ENCODE peak calls at places on chromosomes 12 and 14, in eight cellular contexts. One of them, this sample, is unnamed.

GRCh38 chr14:96683575-96684289 is 113.5 kb upstream of the VRK1 start:
- DNase-seq in caudate nucleus: no peak
- DNase-seq in stimulated activated naive B cell treated with anti-CD40 and anti-IgM and Interleukin-4, amounts not matched to agents 10 μg/mL and 1 μg/mL and 100 μg/mL, for 72 hours: no peak
- DNase-seq in GM03348: no peak
- DNase-seq in NCI-H748 treated with DMSO at 0.1 percent for 48 hours: no peak
- DNase-seq in SIG-M5: no peak
- DNase-seq in RPMI8226: no peak
- DNase-seq in astrocyte of the hippocampus: no peak
- DNase-seq in this sample: peak; percentile 72

GRCh38 chr14:95493503-95493902 is 22.9 kb downstream of the SYNE3 start:
- DNase-seq in RPMI8226: no peak
- DNase-seq in caudate nucleus: no peak
- DNase-seq in GM03348: no peak
- DNase-seq in SIG-M5: no peak
- DNase-seq in NCI-H748 treated with DMSO at 0.1 percent for 48 hours: no peak
- DNase-seq in astrocyte of the hippocampus: no peak
- DNase-seq in stimulated activated naive B cell treated with anti-CD40 and anti-IgM and Interleukin-4, amounts not matched to agents 10 μg/mL and 1 μg/mL and 100 μg/mL, for 72 hours: no peak
- DNase-seq in this sample: no peak

GRCh38 chr12:130026608-130027176 is 122.9 kb upstream of the TMEM132D start:
- DNase-seq in stimulated activated naive B cell treated with anti-CD40 and anti-IgM and Interleukin-4, amounts not matched to agents 10 μg/mL and 1 μg/mL and 100 μg/mL, for 72 hours: no peak
- DNase-seq in GM03348: no peak
- DNase-seq in RPMI8226: peak; percentile 53
- DNase-seq in caudate nucleus: no peak
- DNase-seq in SIG-M5: no peak
- DNase-seq in astrocyte of the hippocampus: peak; percentile 35
- DNase-seq in NCI-H748 treated with DMSO at 0.1 percent for 48 hours: peak; percentile 39
- DNase-seq in this sample: peak; percentile 68

GRCh38 chr12:112126000-112126431 is 656 bp downstream of the TRAFD1 start:
- DNase-seq in astrocyte of the hippocampus: no peak
- DNase-seq in RPMI8226: peak; percentile 12
- DNase-seq in GM03348: no peak
- DNase-seq in SIG-M5: no peak
- DNase-seq in stimulated activated naive B cell treated with anti-CD40 and anti-IgM and Interleukin-4, amounts not matched to agents 10 μg/mL and 1 μg/mL and 100 μg/mL, for 72 hours: no peak
- DNase-seq in NCI-H748 treated with DMSO at 0.1 percent for 48 hours: no peak
- DNase-seq in caudate nucleus: no peak
- DNase-seq in this sample: no peak

GRCh38 chr12:47744005-47744651 is 14.6 kb downstream of the RAPGEF3 start:
- DNase-seq in caudate nucleus: no peak
- DNase-seq in GM03348: no peak
- DNase-seq in SIG-M5: no peak
- DNase-seq in astrocyte of the hippocampus: no peak
- DNase-seq in stimulated activated naive B cell treated with anti-CD40 and anti-IgM and Interleukin-4, amounts not matched to agents 10 μg/mL and 1 μg/mL and 100 μg/mL, for 72 hours: no peak
- DNase-seq in RPMI8226: peak; percentile 76
- DNase-seq in NCI-H748 treated with DMSO at 0.1 percent for 48 hours: peak; percentile 55
- DNase-seq in this sample: no peak

GRCh38 chr14:65469903-65470302 is 57.4 kb downstream of the FUT8 start:
- DNase-seq in caudate nucleus: no peak
- DNase-seq in SIG-M5: no peak
- DNase-seq in NCI-H748 treated with DMSO at 0.1 percent for 48 hours: no peak
- DNase-seq in stimulated activated naive B cell treated with anti-CD40 and anti-IgM and Interleukin-4, amounts not matched to agents 10 μg/mL and 1 μg/mL and 100 μg/mL, for 72 hours: no peak
- DNase-seq in astrocyte of the hippocampus: no peak
- DNase-seq in RPMI8226: no peak
- DNase-seq in GM03348: no peak
- DNase-seq in this sample: no peak

GRCh38 chr14:68391292-68392014 is 401.4 kb downstream of the ZFP36L1 start:
- DNase-seq in caudate nucleus: no peak
- DNase-seq in GM03348: peak; percentile 62
- DNase-seq in SIG-M5: no peak
- DNase-seq in RPMI8226: no peak
- DNase-seq in astrocyte of the hippocampus: peak; percentile 86
- DNase-seq in stimulated activated naive B cell treated with anti-CD40 and anti-IgM and Interleukin-4, amounts not matched to agents 10 μg/mL and 1 μg/mL and 100 μg/mL, for 72 hours: no peak
- DNase-seq in NCI-H748 treated with DMSO at 0.1 percent for 48 hours: no peak
- DNase-seq in this sample: no peak

GRCh38 chr14:77316872-77317271 is 3.8 kb downstream of the POMT2 start:
- DNase-seq in stimulated activated naive B cell treated with anti-CD40 and anti-IgM and Interleukin-4, amounts not matched to agents 10 μg/mL and 1 μg/mL and 100 μg/mL, for 72 hours: no peak
- DNase-seq in caudate nucleus: no peak
- DNase-seq in SIG-M5: no peak
- DNase-seq in RPMI8226: peak; percentile 54
- DNase-seq in astrocyte of the hippocampus: no peak
- DNase-seq in GM03348: no peak
- DNase-seq in NCI-H748 treated with DMSO at 0.1 percent for 48 hours: no peak
- DNase-seq in this sample: no peak

GRCh38 chr12:123427036-123427769 is 9.3 kb downstream of the RILPL2 start:
- DNase-seq in RPMI8226: no peak
- DNase-seq in stimulated activated naive B cell treated with anti-CD40 and anti-IgM and Interleukin-4, amounts not matched to agents 10 μg/mL and 1 μg/mL and 100 μg/mL, for 72 hours: peak; percentile 83
- DNase-seq in GM03348: no peak
- DNase-seq in astrocyte of the hippocampus: no peak
- DNase-seq in NCI-H748 treated with DMSO at 0.1 percent for 48 hours: no peak
- DNase-seq in caudate nucleus: no peak
- DNase-seq in SIG-M5: no peak
- DNase-seq in this sample: no peak

GRCh38 chr12:75177997-75178396 is 31.6 kb downstream of the KCNC2 start:
- DNase-seq in SIG-M5: no peak
- DNase-seq in NCI-H748 treated with DMSO at 0.1 percent for 48 hours: no peak
- DNase-seq in astrocyte of the hippocampus: peak; percentile 86
- DNase-seq in stimulated activated naive B cell treated with anti-CD40 and anti-IgM and Interleukin-4, amounts not matched to agents 10 μg/mL and 1 μg/mL and 100 μg/mL, for 72 hours: no peak
- DNase-seq in RPMI8226: no peak
- DNase-seq in caudate nucleus: no peak
- DNase-seq in GM03348: peak; percentile 54
- DNase-seq in this sample: peak; percentile 81

GRCh38 chr12:88578274-88578673 is 2.0 kb downstream of the KITLG start:
- DNase-seq in RPMI8226: no peak
- DNase-seq in GM03348: no peak
- DNase-seq in astrocyte of the hippocampus: peak; percentile 38
- DNase-seq in NCI-H748 treated with DMSO at 0.1 percent for 48 hours: no peak
- DNase-seq in SIG-M5: no peak
- DNase-seq in caudate nucleus: no peak
- DNase-seq in stimulated activated naive B cell treated with anti-CD40 and anti-IgM and Interleukin-4, amounts not matched to agents 10 μg/mL and 1 μg/mL and 100 μg/mL, for 72 hours: no peak
- DNase-seq in this sample: peak; percentile 11